ENCODE peak calls at places on chromosome 3, in four cellular contexts. Q, E, F and M are unnamed samples.

GRCh38 chr3:143267984-143268383 is 148.4 kb downstream of the CHST2 start:
- DNase-seq in F (no peak), Q (no peak), E (no peak), M (no peak)

GRCh38 chr3:134898315-134898714 is 103.3 kb downstream of the EPHB1 start:
- DNase-seq in E (no peak), F (no peak), Q (no peak), M (no peak)

GRCh38 chr3:30655187-30655812 is 48.9 kb downstream of the TGFBR2 start:
- DNase-seq in E (peak), Q (no peak), F (no peak), M (no peak)

GRCh38 chr3:59115355-59116136 is 65.7 kb upstream of the CFAP20DC start:
- DNase-seq in F (no peak), E (no peak), Q (no peak), M (peak)

GRCh38 chr3:38604246-38604645 is 45.2 kb downstream of the SCN5A start:
- DNase-seq in E (no peak), Q (peak), F (no peak), M (no peak)

GRCh38 chr3:186025161-186025560 is 83.7 kb downstream of the ETV5 start:
- DNase-seq in E (no peak), Q (no peak), F (peak), M (no peak)

GRCh38 chr3:32045091-32045964 is 61.1 kb upstream of the GPD1L start:
- DNase-seq in Q (peak), E (no peak), F (peak), M (peak)

GRCh38 chr3:49013738-49014660 is 4.4 kb downstream of the DALRD3 start:
- DNase-seq in F (no peak), E (peak), Q (no peak), M (no peak)

GRCh38 chr3:46709147-46709654 is 8.0 kb downstream of the TMIE start:
- DNase-seq in E (no peak), F (no peak), Q (peak), M (no peak)

GRCh38 chr3:53046171-53047170 is 598 bp upstream of the SFMBT1 start:
- DNase-seq in Q (peak), E (peak), F (no peak), M (no peak)

GRCh38 chr3:61956236-61956635 is 394.9 kb downstream of the PTPRG start:
- DNase-seq in F (no peak), E (no peak), Q (no peak), M (no peak)

GRCh38 chr3:13613343-13614190 is 64.6 kb downstream of the FBLN2 start:
- DNase-seq in E (no peak), Q (peak), F (no peak), M (no peak)

GRCh38 chr3:5251196-5251583 is 63.7 kb downstream of the EDEM1 start:
- DNase-seq in Q (no peak), F (no peak), E (no peak), M (no peak)

GRCh38 chr3:98827221-98827620 is 64.1 kb downstream of the ST3GAL6 start:
- DNase-seq in F (no peak), Q (no peak), E (no peak), M (no peak)

GRCh38 chr3:36903119-36903882 is 41.6 kb downstream of the TRANK1 start:
- DNase-seq in E (no peak), Q (no peak), F (no peak), M (no peak)

GRCh38 chr3:36901588-36901987 is 43.3 kb downstream of the TRANK1 start:
- DNase-seq in Q (no peak), F (no peak), E (no peak), M (no peak)

GRCh38 chr3:36905545-36905944 is 39.3 kb downstream of the TRANK1 start:
- DNase-seq in F (no peak), Q (no peak), E (no peak), M (no peak)

GRCh38 chr3:36906504-36907149 is 38.2 kb downstream of the TRANK1 start:
- DNase-seq in E (no peak), F (no peak), Q (no peak), M (no peak)

GRCh38 chr3:36904641-36905040 is 40.2 kb downstream of the TRANK1 start:
- DNase-seq in F (no peak), Q (no peak), E (no peak), M (no peak)
- TF ChIP-seq CTCF in F (peak), Q (peak), E (peak), M (peak)

GRCh38 chr3:44721231-44722102 is 8.0 kb upstream of the ZNF501 start:
- DNase-seq in Q (no peak), E (no peak), F (no peak), M (no peak)
- H3K4me3 ChIP-seq in Q (no peak), E (no peak), F (no peak), M (no peak)

DNA sequence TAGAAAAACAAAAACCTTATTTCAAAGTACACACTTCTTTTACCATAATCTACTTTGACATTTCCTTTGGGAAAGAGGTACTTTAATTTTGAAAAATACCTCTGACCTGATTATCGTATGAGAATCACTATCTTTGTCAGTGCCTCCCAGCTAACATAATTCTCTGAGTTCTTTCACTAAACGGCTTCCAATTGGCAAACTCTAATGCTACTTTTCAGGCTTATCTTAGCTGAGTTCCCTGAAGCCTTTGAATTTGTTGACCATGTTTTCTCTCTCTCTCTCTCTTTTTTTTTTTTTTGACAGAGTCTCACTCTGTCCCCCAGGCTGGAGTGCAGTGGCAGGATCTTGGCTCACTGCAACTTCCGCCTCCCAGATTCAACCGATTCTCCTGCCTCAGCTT is 312.8 kb downstream of the ZPLD1 start:
- DNase-seq in F (no peak), E (no peak), Q (no peak), M (no peak)
- TF ChIP-seq CTCF in F (no peak), E (no peak), Q (no peak), M (no peak)

GRCh38 chr3:174329321-174329720 is 529.8 kb upstream of the NAALADL2 start:
- DNase-seq in E (no peak), F (no peak), Q (no peak), M (no peak)
- H3K4me3 ChIP-seq in E (no peak), F (no peak), Q (no peak), M (no peak)

DNA sequence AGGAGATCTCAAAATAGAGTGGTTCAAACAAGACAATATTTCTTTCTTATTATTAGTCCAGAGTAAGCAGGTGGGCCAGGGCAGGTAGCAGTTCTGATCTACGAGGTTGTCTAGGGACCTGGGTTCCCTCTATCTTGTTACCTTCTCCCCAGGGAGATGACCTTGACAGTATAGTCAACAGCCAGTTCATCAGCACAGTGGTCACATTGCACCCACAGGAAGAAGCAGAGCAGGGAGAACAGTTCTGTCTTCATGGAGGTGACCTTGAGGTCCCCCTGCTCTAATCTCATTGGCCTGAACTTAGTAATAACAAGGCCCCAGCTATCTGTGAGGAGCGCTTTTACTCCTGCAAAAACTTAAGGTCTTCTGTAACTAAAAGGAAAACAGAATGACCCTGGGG is 21.7 kb downstream of the SLC49A4 start:
- DNase-seq in Q (no peak), F (no peak), E (no peak), M (no peak)
- TF ChIP-seq CTCF in Q (no peak), F (no peak), E (no peak), M (no peak)

GRCh38 chr3:172073262-172073915 is 34.0 kb downstream of the FNDC3B start:
- DNase-seq in F (no peak), E (no peak), Q (no peak), M (no peak)

GRCh38 chr3:172074027-172074426 is 34.6 kb downstream of the FNDC3B start:
- DNase-seq in E (no peak), F (no peak), Q (no peak), M (no peak)

GRCh38 chr3:172076212-172076611 is 36.8 kb downstream of the FNDC3B start:
- DNase-seq in Q (no peak), F (no peak), E (no peak), M (no peak)

GRCh38 chr3:172072543-172072942 is 33.2 kb downstream of the FNDC3B start:
- DNase-seq in F (no peak), E (no peak), Q (no peak), M (no peak)

DNA sequence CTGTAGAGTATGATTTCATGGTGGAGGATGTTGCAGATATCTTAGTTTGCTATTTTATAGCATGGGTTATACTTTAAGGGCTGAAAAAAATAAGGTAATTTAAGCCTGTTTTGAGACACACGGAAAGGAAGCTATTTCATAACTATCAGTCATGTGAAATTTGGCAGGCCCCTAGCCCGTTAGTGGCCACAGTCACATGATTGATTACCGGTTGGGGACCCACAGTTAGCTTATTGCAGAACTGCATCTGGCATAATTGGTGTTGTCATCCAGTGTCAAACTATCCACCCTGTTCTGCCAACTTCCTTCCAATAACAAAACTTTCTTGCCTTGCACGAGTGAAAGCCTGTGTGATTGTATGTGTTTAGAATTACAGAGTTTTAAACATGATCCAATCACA is 35.2 kb downstream of the FNDC3B start:
- DNase-seq in F (no peak), E (no peak), Q (no peak), M (no peak)
- H3K4me3 ChIP-seq in F (no peak), E (no peak), Q (no peak), M (no peak)

GRCh38 chr3:43759297-43759782 is 68.6 kb downstream of the ABHD5 start:
- DNase-seq in E (peak), F (no peak), Q (no peak), M (no peak)
- TF ChIP-seq CTCF in E (peak), F (peak), Q (peak), M (peak)

GRCh38 chr3:149967067-149967685 is 3.5 kb downstream of the PFN2 start:
- DNase-seq in F (no peak), Q (no peak), E (peak), M (no peak)
- H3K4me3 ChIP-seq in F (peak), Q (no peak), E (no peak), M (no peak)

GRCh38 chr3:152466784-152467183 is 198.1 kb downstream of the MBNL1 start:
- DNase-seq in F (no peak), E (peak), Q (no peak), M (no peak)
- TF ChIP-seq CTCF in F (peak), E (peak), Q (peak), M (peak)

GRCh38 chr3:77122610-77123009 is 82.7 kb downstream of the ROBO2 start:
- DNase-seq in F (no peak), E (no peak), Q (no peak), M (no peak)
- H3K4me3 ChIP-seq in F (no peak), E (no peak), Q (no peak), M (no peak)